ENCODE peak calls at places on chromosomes 13 and 19, in nine cellular contexts. L is transverse colon, I is breast epithelium, Q is upper lobe of left lung, G is GM23338, V is K562, Y is H1, C is sigmoid colon, H is HL-60. X is an unnamed sample. For H3K27me3, the result is how much of the 10 kb centered on the place peaks cover.

GRCh38 chr13:29756506-29756905 is 93.9 kb downstream of the UBL3 start:
- DNase-seq in L (no peak), I (no peak), Q (no peak), G (no peak), V (no peak), Y (no peak), C (no peak), H (no peak), X (no peak)

GRCh38 chr19:30666301-30666803 is 294.2 kb downstream of the ZNF536 start:
- DNase-seq in L (peak), I (no peak), Q (no peak), G (peak), V (peak), Y (peak), C (no peak), H (peak), X (no peak)

GRCh38 chr19:17318966-17319365 is 9.6 kb downstream of the DDA1 start:
- DNase-seq in L (no peak), I (no peak), Q (no peak), G (no peak), V (no peak), Y (no peak), C (no peak), H (no peak), X (no peak)

GRCh38 chr19:17647071-17648020 is 40.8 kb downstream of the UNC13A start:
- DNase-seq in L (no peak), I (no peak), Q (peak), G (peak), V (peak), Y (peak), C (no peak), H (no peak), X (no peak)

GRCh38 chr13:88097541-88097940 is 426.4 kb downstream of the SLITRK5 start:
- DNase-seq in L (no peak), I (no peak), Q (no peak), G (no peak), V (no peak), Y (no peak), C (no peak), H (no peak), X (no peak)

GRCh38 chr19:4099054-4099764 is 24.7 kb downstream of the MAP2K2 start:
- DNase-seq in L (no peak), I (no peak), Q (peak), G (no peak), V (peak), Y (no peak), C (no peak), H (no peak), X (no peak)

GRCh38 chr19:391726-392374 is 17.1 kb downstream of the C2CD4C start:
- DNase-seq in L (no peak), I (no peak), Q (no peak), G (no peak), V (no peak), Y (no peak), C (no peak), H (no peak), X (no peak)

GRCh38 chr13:75421987-75422386 is 60.0 kb downstream of the TBC1D4 start:
- DNase-seq in L (no peak), I (no peak), Q (no peak), G (no peak), V (no peak), Y (no peak), C (no peak), H (no peak), X (no peak)

GRCh38 chr13:113928701-113929627 is 44.9 kb downstream of the C13orf46 start:
- DNase-seq in L (peak), I (peak), Q (peak), G (no peak), V (no peak), Y (no peak), C (peak), H (no peak), X (peak)

GRCh38 chr19:50686310-50687032 is 33.1 kb downstream of the SHANK1 start:
- DNase-seq in L (no peak), I (no peak), Q (peak), G (peak), V (peak), Y (peak), C (no peak), H (no peak), X (no peak)

GRCh38 chr19:14505488-14506239 is 9.7 kb upstream of the GIPC1 start:
- DNase-seq in L (peak), I (peak), Q (peak), G (peak), V (peak), Y (peak), C (no peak), H (peak), X (peak)

GRCh38 chr19:11422163-11423068 is 3.3 kb upstream of the RGL3 start:
- DNase-seq in L (peak), I (peak), Q (peak), G (peak), V (peak), Y (peak), C (peak), H (peak), X (peak)

GRCh38 chr19:10915511-10916091 is 12.8 kb downstream of the YIPF2 start:
- DNase-seq in L (no peak), I (no peak), Q (peak), G (no peak), V (no peak), Y (no peak), C (no peak), H (no peak), X (no peak)

GRCh38 chr19:1130801-1131717 is 27.3 kb downstream of the GPX4 start:
- DNase-seq in L (peak), I (no peak), Q (peak), G (no peak), V (no peak), Y (no peak), C (no peak), H (no peak), X (no peak)

GRCh38 chr19:35842666-35843272 is 9.5 kb downstream of the NPHS1 start:
- DNase-seq in L (no peak), I (no peak), Q (no peak), G (no peak), V (no peak), Y (no peak), C (no peak), H (no peak), X (no peak)
- H3K27me3 ChIP-seq in L (half or more), I (under half), Q (under half), G (under half), V (under half), Y (under half), C (under half), H (under half), X (under half)

GRCh38 chr13:40974460-40975407 is 44.4 kb downstream of the ELF1 start:
- DNase-seq in L (peak), I (no peak), Q (no peak), G (peak), V (peak), Y (no peak), C (no peak), H (peak), X (no peak)
- TF ChIP-seq POLR2AphosphoS5 in L (peak), I (no peak), Q (no peak), G (no peak), V (peak), Y (no peak), C (no peak), H (peak), X (peak)

GRCh38 chr13:67148219-67148583 is 81.9 kb downstream of the PCDH9 start:
- DNase-seq in L (no peak), I (no peak), Q (no peak), G (no peak), V (no peak), Y (no peak), C (no peak), H (no peak), X (no peak)
- H3K27me3 ChIP-seq in L (under half), I (under half), Q (under half), G (under half), V (under half), Y (under half), C (under half), H (under half), X (under half)

DNA sequence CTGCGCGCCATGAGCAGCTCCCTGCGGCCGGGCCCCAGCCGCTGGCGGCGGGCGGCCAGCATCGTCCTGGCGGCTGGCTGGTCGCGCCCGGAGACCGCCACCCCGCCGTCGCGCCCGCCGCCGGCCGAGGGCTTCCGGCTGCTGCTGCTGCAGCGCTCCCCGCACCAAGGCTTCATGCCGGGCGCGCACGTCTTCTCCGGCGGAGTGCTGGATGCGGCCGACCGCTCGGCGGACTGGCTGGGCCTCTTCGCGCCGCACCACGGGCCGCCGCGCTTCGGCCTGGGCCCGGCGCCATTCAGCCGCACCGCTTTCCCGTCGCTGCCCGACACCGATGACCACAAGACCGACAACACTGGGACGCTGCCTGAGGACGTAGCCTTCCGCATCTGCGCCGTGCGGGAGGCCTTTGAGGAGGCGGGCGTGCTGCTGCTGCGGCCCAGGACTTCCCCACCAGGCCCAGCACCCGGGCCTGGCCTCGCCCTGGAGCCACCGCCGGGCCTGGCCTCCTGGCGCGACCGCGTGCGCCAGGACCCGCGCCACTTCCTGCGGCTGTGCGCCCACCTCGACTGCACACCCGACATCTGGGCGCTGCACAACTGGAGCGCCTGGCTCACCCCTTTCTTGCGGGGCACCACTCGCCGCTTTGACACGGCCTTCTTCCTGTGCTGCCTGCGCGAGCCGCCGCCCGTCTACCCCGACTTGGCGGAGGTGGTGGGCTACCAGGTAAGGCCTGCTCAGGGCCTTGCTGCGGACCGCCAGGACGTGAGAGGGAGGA is 518 bp downstream of the NUDT19 start:
- DNase-seq in L (peak), I (no peak), Q (peak), G (peak), V (peak), Y (peak), C (peak), H (peak), X (peak)
- TF ChIP-seq POLR2AphosphoS5 in L (no peak), I (no peak), Q (peak), G (no peak), V (no peak), Y (no peak), C (no peak), H (peak), X (no peak)

GRCh38 chr19:7730286-7731217 is 1.4 kb downstream of the CLEC4G start:
- DNase-seq in L (no peak), I (no peak), Q (peak), G (peak), V (no peak), Y (no peak), C (no peak), H (no peak), X (no peak)
- H3K27me3 ChIP-seq in L (half or more), I (half or more), Q (under half), G (half or more), V (under half), Y (under half), C (under half), H (under half), X (under half)